ENCODE peak calls at places on chromosomes 16 and 17, in five cellular contexts. A is astrocyte, S is HL-60, K is dorsolateral prefrontal cortex, Q is gastrocnemius medialis. Z is an unnamed sample.
A peak's percentile ranks its signal among the peaks of the same experiment; 100 is the strongest.

GRCh38 chr16:17072104-17072503 is 398.7 kb downstream of the XYLT1 start:
- DNase-seq in S (no peak), K (no peak), Q (no peak), A (peak; percentile 33), Z (no peak)

GRCh38 chr16:4330277-4330882 is 14.5 kb downstream of the GLIS2 start:
- DNase-seq in Q (peak; percentile 59), S (peak; percentile 66), K (peak; percentile 89), A (no peak), Z (peak; percentile 93)

GRCh38 chr17:69246726-69247375 is 18.2 kb upstream of the ABCA10 start:
- DNase-seq in A (peak; percentile 11), S (no peak), K (no peak), Q (no peak), Z (no peak)

GRCh38 chr17:61460796-61461585 is 8.8 kb downstream of the TBX4 start:
- DNase-seq in Q (no peak), S (no peak), K (no peak), A (no peak), Z (no peak)

GRCh38 chr16:82660078-82660645 is 33.4 kb downstream of the CDH13 start:
- DNase-seq in A (peak; percentile 57), K (no peak), Q (peak; percentile 86), S (no peak), Z (peak; percentile 89)

GRCh38 chr16:1821861-1822611 is 4.6 kb downstream of the HAGH start:
- DNase-seq in A (no peak), Q (no peak), S (no peak), K (no peak), Z (no peak)

GRCh38 chr16:30523768-30524574 is 2.4 kb downstream of the ZNF768 start:
- DNase-seq in A (no peak), Q (no peak), K (no peak), S (peak; percentile 23), Z (peak; percentile 70)

GRCh38 chr16:17177968-17178880 is 292.5 kb downstream of the XYLT1 start:
- DNase-seq in S (no peak), K (no peak), Q (no peak), A (peak; percentile 39), Z (no peak)

GRCh38 chr16:2512920-2513404 is 790 bp upstream of the ATP6V0C start:
- DNase-seq in K (no peak), A (no peak), S (no peak), Q (no peak), Z (peak; percentile 37)

GRCh38 chr16:82167670-82168069 is 2.4 kb downstream of the MPHOSPH6 start:
- DNase-seq in K (no peak), Q (no peak), S (no peak), A (no peak), Z (no peak)

GRCh38 chr17:4914009-4914408 is 11.1 kb upstream of the CHRNE start:
- DNase-seq in A (no peak), S (no peak), K (no peak), Q (no peak), Z (no peak)

DNA sequence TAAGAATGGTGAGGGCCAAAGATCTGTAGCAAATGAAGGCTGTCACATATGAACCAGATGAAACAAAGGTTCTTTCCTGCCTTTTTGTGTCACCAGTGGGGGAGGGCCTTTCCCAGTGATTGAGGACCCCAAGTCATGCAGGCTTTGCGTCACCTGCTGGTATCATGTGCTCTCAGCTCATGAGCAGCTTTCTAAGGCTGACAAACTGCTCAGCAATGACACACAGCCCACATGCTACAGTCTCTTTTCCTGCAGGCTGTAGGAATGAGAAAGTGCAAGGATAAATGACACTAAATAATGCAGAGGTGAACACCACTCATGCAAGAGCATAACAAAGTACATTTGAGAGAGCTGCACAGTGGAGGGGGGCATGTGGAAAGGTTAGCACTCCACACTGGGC is 34.8 kb downstream of the TOM1L2 start:
- DNase-seq in S (no peak), Q (no peak), K (no peak), A (peak; percentile 64), Z (no peak)
- H3K27ac ChIP-seq in S (no peak overlapping the region), Q (no peak overlapping the region), K (no peak overlapping the region), A (no peak overlapping the region), Z (peak overlapping the region; percentile 24)

DNA sequence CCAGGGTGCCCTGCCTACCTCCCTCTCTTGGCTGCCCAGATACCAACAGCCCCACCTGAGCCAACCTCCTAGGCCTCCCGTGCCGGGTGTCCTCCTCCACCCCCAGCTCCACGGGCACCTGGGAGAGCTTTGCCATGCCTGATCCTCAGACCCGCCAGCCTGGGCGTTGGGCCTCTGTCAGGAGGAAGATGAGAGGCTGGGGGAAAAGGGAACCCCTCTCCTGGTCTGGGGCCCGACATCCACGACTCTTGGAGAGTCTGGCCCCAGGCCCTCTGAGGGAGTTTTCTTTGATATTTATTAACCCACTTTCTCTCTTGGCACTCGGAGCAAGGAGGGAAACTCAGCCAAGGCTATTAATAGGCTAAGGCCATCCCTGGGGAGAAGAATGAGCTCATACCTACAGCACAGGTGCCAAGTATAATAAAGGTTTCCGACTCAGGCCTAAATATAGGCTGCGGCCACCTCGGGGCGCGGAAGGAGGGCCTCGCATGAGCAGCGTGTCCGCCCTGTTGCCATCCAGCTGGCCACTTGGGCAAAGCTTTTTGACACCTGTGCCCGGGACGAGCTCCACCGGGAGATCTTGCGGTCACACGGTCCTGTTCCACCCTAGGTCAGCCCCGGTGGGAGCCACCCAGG is 232.2 kb downstream of the ENGASE start:
- DNase-seq in S (no peak), K (no peak), A (no peak), Q (peak; percentile 66), Z (peak; percentile 58)
- H3K4me3 ChIP-seq in S (no peak overlapping the region), K (no peak overlapping the region), A (no peak overlapping the region), Q (no peak overlapping the region), Z (peak overlapping the region; percentile 31)

DNA sequence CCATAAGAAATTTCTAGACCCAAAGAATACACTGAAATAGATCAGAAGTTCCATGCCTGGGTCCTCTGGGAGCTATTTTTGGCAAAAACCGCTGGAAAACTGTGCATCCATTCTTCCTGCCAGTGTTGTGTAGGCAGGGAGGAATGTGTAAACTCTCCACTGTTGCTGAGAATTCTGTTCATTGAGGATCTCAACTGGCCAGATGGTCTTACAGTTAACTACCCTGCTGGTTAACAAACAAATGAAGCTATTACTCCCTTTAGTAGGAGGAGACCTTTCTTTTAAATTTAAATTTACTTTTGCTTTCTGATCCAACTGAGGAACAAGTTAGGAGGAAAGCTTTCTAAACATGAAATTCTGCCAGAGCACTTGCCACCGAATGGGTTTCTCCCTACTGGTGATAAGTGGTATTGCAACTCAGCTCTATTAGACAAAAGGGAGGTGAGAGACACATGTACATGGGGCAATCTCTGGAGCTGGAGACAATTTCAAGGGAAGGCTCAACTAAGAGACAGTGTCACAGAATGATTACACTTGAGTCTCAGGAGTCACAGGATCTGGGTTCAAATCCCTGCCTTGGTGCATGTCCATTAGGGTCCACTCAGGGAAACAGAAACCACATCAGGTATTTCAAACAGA is 37.6 kb downstream of the SOCS1 start:
- DNase-seq in K (no peak), A (peak; percentile 10), Q (no peak), S (no peak), Z (no peak)
- TF ChIP-seq CTCF in K (no peak), A (peak; percentile 47), Q (peak; percentile 38), S (peak; percentile 33), Z (peak; percentile 42)

DNA sequence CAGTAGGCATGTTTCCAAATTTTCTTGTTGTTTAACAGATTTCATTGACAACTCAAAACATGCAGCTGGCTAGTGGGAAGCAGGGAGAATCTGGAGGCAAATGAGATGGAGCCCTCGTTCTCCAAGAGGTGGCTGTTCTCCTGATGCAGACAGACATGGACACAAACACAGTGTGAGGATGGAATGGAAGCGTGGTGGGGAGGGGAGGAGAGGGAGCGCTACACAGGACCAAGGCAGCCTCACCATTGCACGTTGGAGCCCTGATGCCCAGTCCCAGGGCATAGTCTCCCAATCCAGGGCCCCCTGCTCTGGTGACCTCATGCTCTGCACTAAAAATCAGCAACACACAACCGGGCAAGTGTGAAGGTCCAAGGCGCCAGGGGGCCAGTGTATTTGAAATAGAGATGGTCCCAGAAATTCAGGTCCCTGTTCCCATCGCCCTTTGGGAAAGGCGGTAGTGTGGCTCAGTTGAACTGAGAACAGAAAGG is 31.6 kb downstream of the SMARCE1 start:
- DNase-seq in A (no peak), K (no peak), S (no peak), Q (no peak), Z (no peak)
- H3K27ac ChIP-seq in A (no peak overlapping the region), K (no peak overlapping the region), S (no peak overlapping the region), Q (no peak overlapping the region), Z (no peak overlapping the region)

DNA sequence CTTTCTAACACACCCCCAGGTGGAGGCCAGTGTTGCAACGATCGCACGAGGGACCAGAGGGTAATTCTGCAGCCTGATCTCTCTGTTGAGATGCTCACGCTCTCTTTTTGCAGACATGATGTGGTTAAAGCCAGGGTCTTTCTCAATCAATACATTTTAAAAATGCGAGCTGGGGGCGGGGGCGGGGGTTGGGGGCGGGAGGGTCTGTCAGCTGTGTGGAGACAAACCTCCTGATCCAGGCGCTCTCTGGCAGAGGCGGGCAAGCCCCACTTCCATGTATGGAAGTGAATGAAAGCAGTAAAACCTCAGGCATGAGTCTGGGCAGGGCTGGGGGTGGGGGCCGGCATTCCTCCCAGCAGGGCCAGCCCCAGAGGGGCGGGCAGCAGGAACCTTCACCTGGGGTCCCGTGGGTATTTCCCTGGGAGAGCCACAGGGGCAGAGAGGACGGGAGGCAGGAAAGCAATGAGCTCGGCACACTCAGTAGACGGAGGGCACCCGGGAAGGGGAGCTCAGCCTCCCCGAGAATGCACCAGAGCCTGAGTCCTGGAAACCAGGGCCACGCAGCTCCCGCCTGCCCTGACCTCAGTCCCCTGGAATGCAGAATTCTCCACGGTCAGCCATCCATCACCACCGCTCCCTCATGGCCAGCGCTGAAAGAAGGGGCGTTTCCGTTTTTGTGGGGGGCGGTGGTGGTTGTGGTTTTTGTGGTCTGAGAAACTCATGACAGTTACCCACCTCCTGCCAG is 28.0 kb downstream of the NXN start:
- DNase-seq in Q (no peak), K (no peak), A (peak; percentile 89), S (peak; percentile 42), Z (no peak)
- H3K4me3 ChIP-seq in Q (no peak overlapping the region), K (no peak overlapping the region), A (peak overlapping the region; percentile 18), S (no peak overlapping the region), Z (peak overlapping the region; percentile 25)

GRCh38 chr16:70473446-70474319 is 19.3 kb downstream of the FCSK start:
- DNase-seq in Q (no peak), A (no peak), S (no peak), K (no peak), Z (no peak)
- TF ChIP-seq CTCF in Q (no peak), A (no peak), S (no peak), K (no peak), Z (no peak)

Z was measured in psoas muscle.